ENCODE peak calls at places on chromosomes 16 and 17, in four cellular contexts. Q, P, S and X are unnamed samples.

GRCh38 chr17:15929941-15930340 is 15.0 kb upstream of the ADORA2B start:
- DNase-seq in Q (no peak), P (no peak), S (no peak), X (no peak)

GRCh38 chr17:37844158-37844976 is 79.8 kb upstream of the TBC1D3K start:
- DNase-seq in Q (peak; percentile 53), P (peak; percentile 87), S (peak; percentile 55), X (peak; percentile 35)

GRCh38 chr16:75764154-75764768 is 38.0 kb upstream of the CPHXL start:
- DNase-seq in Q (peak; percentile 71), P (peak; percentile 58), S (peak; percentile 60), X (peak; percentile 34)

GRCh38 chr17:38980455-38981217 is 13.4 kb upstream of the FBXO47 start:
- DNase-seq in Q (no peak), P (no peak), S (peak; percentile 51), X (no peak)

GRCh38 chr16:81451753-81452680 is 7.4 kb downstream of the CMIP start:
- DNase-seq in Q (no peak), P (no peak), S (no peak), X (peak; percentile 56)

GRCh38 chr17:5651348-5651747 is 67.0 kb upstream of the NLRP1 start:
- DNase-seq in Q (no peak), P (no peak), S (no peak), X (no peak)

GRCh38 chr16:7914738-7915137 is 582.1 kb downstream of the RBFOX1 start:
- DNase-seq in Q (no peak), P (no peak), S (no peak), X (no peak)

GRCh38 chr17:70050192-70050591 is 24.8 kb upstream of the KCNJ16 start:
- DNase-seq in Q (no peak), P (no peak), S (peak; percentile 48), X (no peak)

GRCh38 chr17:74922694-74923537 is at the start of gene USH1G:
- DNase-seq in Q (peak; percentile 48), P (no peak), S (no peak), X (no peak)

GRCh38 chr16:85553436-85554113 is 59.5 kb upstream of the GSE1 start:
- DNase-seq in Q (peak; percentile 92), P (peak; percentile 62), S (peak; percentile 59), X (peak; percentile 88)

GRCh38 chr17:41404024-41404651 is 6.7 kb upstream of the KRT31 start:
- DNase-seq in Q (no peak), P (peak; percentile 77), S (peak; percentile 99), X (no peak)

GRCh38 chr16:84453061-84453752 is 51.3 kb downstream of the MEAK7 start:
- DNase-seq in Q (no peak), P (no peak), S (no peak), X (no peak)

GRCh38 chr16:87821346-87822001 is 47.8 kb downstream of the SLC7A5 start:
- DNase-seq in Q (no peak), P (no peak), S (no peak), X (no peak)

GRCh38 chr16:79192904-79193303 is 407.6 kb downstream of the MAF start:
- DNase-seq in Q (no peak), P (no peak), S (no peak), X (no peak)

GRCh38 chr17:49549691-49550678 is 25.7 kb upstream of the NXPH3 start:
- DNase-seq in Q (no peak), P (no peak), S (no peak), X (no peak)

GRCh38 chr17:7204828-7205461 is 14.7 kb downstream of the DLG4 start:
- DNase-seq in Q (peak; percentile 96), P (peak; percentile 98), S (peak; percentile 79), X (peak; percentile 78)

GRCh38 chr17:7380321-7380720 is 568 bp upstream of the TNK1 start:
- DNase-seq in Q (no peak), P (no peak), S (peak; percentile 30), X (peak; percentile 79)

GRCh38 chr16:80263848-80264694 is 276.7 kb upstream of the DYNLRB2 start:
- DNase-seq in Q (no peak), P (no peak), S (no peak), X (no peak)

GRCh38 chr17:64106918-64107317 is 23.0 kb downstream of the ERN1 start:
- DNase-seq in Q (no peak), P (no peak), S (no peak), X (no peak)

GRCh38 chr16:70753228-70753627 is 47.7 kb downstream of the VAC14 start:
- DNase-seq in Q (no peak), P (no peak), S (no peak), X (no peak)

GRCh38 chr16:85949787-85950186 is 50.8 kb downstream of the IRF8 start:
- DNase-seq in Q (no peak), P (no peak), S (no peak), X (no peak)

GRCh38 chr17:75998327-75998795 is 2.3 kb upstream of the CDK3 start:
- DNase-seq in Q (no peak), P (no peak), S (no peak), X (no peak)

GRCh38 chr17:31462261-31462660 is 70.8 kb downstream of the RAB11FIP4 start:
- DNase-seq in Q (no peak), P (no peak), S (no peak), X (no peak)

GRCh38 chr16:79856581-79856980 is 256.0 kb upstream of the MAF start:
- DNase-seq in Q (no peak), P (no peak), S (no peak), X (no peak)

GRCh38 chr16:64167851-64168770 is 953.8 kb downstream of the CDH11 start:
- DNase-seq in Q (no peak), P (no peak), S (no peak), X (no peak)

GRCh38 chr17:7830616-7831015 is 3.4 kb upstream of the KDM6B start:
- DNase-seq in Q (no peak), P (no peak), S (no peak), X (no peak)

DNA sequence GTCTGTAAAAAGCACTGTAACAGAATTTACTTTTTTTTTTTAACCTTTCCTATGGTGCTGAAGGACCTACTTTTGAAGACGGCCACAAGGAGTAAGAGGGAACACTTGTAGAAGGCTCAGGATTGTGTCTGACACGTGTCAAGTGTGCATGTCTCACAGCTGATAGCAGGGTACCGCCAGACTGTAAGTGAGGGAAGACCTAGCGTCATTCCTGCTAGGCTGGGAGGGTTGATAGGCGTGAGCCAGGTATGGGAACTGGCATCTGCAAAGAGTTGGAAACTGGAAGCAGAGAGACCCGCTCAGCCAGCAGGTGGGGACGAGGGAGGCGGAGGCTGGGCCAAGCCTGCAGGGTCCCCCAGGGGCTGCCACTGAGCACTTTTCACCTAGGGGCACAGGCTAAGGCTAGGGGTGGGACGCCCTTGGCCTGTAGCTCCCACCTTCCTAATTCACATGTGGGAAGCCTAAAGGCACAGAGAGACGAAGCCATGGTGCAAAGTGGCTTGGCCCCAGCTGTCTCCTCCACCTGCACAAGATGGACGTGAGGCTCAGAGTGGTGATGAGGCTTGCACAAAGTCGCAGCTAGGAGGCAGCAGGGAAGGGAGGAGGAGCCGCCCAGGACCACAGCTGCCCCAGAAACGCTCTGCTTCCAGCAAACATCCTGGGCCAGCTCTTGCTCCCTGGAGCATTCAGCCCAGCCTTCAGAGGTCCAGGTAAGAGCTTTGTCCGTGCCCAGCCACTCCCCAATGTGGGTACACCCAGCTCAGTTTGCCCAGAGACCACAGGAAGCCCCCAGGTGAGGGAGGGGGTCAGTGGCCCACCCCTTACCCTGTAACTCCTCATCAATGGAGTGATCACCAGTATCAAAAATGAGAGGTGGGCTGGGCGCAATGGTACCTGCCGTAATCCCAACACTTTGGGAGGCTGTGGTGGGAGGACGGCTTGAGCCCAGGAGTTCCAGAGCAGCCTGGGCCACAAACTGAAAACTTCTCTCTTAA is 18.9 kb downstream of the VASN start:
- DNase-seq in Q (no peak), P (no peak), S (no peak), X (no peak)
- H3K4me1 ChIP-seq in Q (peaks cover 68% of the 10 kb centered on the region), P (peaks cover 19% of the 10 kb centered on the region), S (peaks cover 66% of the 10 kb centered on the region), X (no peaks in the 10 kb centered on the region)

GRCh38 chr17:78665952-78666920 is 89.0 kb upstream of the DNAH17 start:
- DNase-seq in Q (peak; percentile 32), P (no peak), S (no peak), X (no peak)
- H3K27ac ChIP-seq in Q (peak overlapping the region; percentile 22), P (peak overlapping the region; percentile 34), S (no peak overlapping the region), X (peak overlapping the region; percentile 22)

DNA sequence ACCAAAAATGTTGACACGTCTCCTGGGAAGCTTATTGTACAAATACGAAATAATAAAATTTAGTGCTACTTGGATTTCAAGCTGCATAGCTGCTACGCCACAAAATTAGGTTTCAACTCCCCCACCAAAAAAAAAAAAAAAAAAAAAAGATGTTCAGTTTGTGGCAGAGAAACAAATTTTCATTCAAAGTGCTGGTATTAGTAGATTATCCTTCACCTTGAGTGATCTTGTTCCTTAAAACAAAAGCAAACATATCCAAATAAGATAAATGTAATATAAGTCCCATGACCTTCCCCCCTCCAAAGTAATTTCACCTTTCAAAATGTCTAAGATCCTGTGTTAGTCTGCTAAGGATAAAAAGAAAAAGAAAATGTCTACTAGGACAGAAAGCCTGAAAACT is 2.2 kb downstream of the TOB1 start:
- DNase-seq in Q (no peak), P (no peak), S (no peak), X (no peak)
- H3K4me3 ChIP-seq in Q (peak overlapping the region; percentile 97), P (peak overlapping the region; percentile 92), S (peak overlapping the region; percentile 96), X (no peak overlapping the region)

DNA sequence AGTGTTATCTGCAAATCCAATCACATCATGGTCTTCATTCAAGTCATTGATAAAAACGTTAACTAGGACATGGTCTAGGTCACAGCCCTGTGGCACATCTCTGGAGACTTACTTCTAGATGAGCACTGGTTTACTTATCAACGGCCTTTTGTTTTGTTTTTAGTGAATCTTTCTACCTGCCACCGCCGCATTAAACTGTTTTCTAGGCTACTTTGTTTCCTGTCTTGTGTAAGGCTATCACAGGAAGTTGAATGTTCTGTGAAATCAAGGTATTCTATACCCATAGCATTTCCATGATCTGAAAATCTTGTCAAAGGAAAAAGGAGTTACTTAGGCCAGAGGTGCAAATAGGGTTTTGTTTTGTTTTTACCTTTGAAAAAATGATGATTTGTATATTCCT is 26.9 kb downstream of the SOCS3 start:
- DNase-seq in Q (no peak), P (no peak), S (no peak), X (no peak)
- H3K4me1 ChIP-seq in Q (no peaks in the 10 kb centered on the region), P (peaks cover 82% of the 10 kb centered on the region), S (peaks cover 33% of the 10 kb centered on the region), X (no peaks in the 10 kb centered on the region)

DNA sequence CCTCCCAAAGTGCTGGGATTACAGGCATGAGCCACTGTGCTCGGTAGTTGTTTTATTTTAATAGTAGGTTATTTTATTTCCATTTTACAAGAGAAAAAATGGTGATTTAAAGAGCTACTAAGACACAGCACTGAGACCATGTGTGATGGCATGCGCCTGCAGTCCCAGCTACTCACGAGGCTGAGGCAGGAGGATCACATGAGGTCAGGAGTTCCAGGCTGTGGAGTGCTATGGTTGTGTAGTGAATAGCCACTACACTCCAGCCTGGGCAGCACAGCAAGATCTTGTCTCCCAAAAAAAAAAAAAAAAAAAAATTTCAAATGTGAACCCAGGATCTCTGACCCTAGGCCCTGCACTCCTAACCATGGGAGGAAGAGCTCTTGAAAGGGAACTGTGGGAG is 3.7 kb downstream of the SERPINF1 start:
- DNase-seq in Q (no peak), P (no peak), S (no peak), X (no peak)
- H3K27ac ChIP-seq in Q (no peak overlapping the region), P (no peak overlapping the region), S (no peak overlapping the region), X (no peak overlapping the region)

DNA sequence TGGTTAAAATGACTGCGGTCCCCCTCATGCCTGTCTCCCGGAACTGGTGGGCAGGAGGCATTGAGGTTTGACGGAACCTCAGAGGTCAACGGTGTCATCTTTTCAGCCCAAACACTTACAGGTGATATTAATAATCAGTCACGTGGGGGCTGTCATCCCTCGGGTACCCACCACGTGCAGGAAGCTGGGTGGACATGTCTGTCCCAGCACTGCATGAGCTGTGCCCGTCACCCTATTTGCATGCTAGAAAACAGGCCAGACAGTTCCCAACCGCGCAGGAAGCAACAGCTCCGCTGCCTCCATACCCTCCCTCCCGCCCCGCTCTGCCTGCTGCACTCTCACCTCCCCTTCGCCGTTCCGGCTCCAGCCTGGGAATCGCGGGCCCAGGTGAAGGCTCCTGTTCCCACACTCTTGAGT is 1.4 kb downstream of the SYNGR3 start:
- DNase-seq in Q (no peak), P (no peak), S (no peak), X (peak; percentile 74)
- H3K4me3 ChIP-seq in Q (peak overlapping the region; percentile 36), P (no peak overlapping the region), S (no peak overlapping the region), X (no peak overlapping the region)

GRCh38 chr17:82294086-82294773 is 20.7 kb upstream of the CSNK1D start:
- DNase-seq in Q (no peak), P (no peak), S (no peak), X (no peak)
- H3K4me1 ChIP-seq in Q (peaks cover 10% of the 10 kb centered on the region), P (peaks cover 58% of the 10 kb centered on the region), S (peaks cover 17% of the 10 kb centered on the region), X (peaks cover 45% of the 10 kb centered on the region)